ENCODE peak calls at places on chromosomes 12 and 14, in seven cellular contexts. R, U, D, A, Q, P and F are unnamed samples.

GRCh38 chr14:87131879-87132278 is 861.1 kb downstream of the GALC start:
- ATAC-seq in D (no peak), Q (no peak), P (peak), U (no peak), A (no peak), R (no peak), F (peak)

GRCh38 chr12:93440043-93440835 is 1.5 kb downstream of the UBE2N start:
- ATAC-seq in D (no peak), Q (no peak), P (no peak), A (no peak), R (no peak), U (no peak), F (no peak)

GRCh38 chr14:88516742-88517418 is 37.9 kb downstream of the PTPN21 start:
- ATAC-seq in P (no peak), R (no peak), Q (no peak), A (no peak), U (peak), D (no peak), F (no peak)

GRCh38 chr14:106039400-106039799 is 513.0 kb downstream of the TMEM121 start:
- ATAC-seq in R (no peak), A (peak), Q (no peak), D (peak), U (no peak), P (no peak), F (no peak)

GRCh38 chr12:42696424-42697149 is 107.0 kb upstream of the PRICKLE1 start:
- ATAC-seq in A (no peak), R (no peak), D (no peak), Q (peak), P (no peak), U (no peak), F (peak)

GRCh38 chr12:104656921-104657320 is 200.2 kb downstream of the CHST11 start:
- ATAC-seq in P (no peak), D (no peak), R (no peak), U (no peak), Q (no peak), A (no peak), F (peak)

GRCh38 chr14:32405856-32406255 is 76.8 kb downstream of the AKAP6 start:
- ATAC-seq in Q (no peak), R (no peak), D (no peak), U (peak), P (peak), A (peak), F (no peak)

GRCh38 chr12:123483602-123484273 is 25.8 kb downstream of the SNRNP35 start:
- ATAC-seq in U (no peak), A (no peak), P (no peak), Q (no peak), D (peak), R (no peak), F (no peak)

GRCh38 chr12:65156366-65156831 is 13.0 kb upstream of the LEMD3 start:
- ATAC-seq in U (no peak), P (no peak), Q (no peak), D (no peak), R (no peak), A (peak), F (no peak)

GRCh38 chr12:102513272-102513671 is 32.9 kb upstream of the IGF1 start:
- ATAC-seq in P (no peak), D (no peak), U (no peak), A (no peak), R (no peak), Q (no peak), F (no peak)

GRCh38 chr14:33855672-33856071 is 95.2 kb downstream of the EGLN3 start:
- ATAC-seq in P (peak), R (no peak), U (no peak), A (no peak), D (no peak), Q (no peak), F (no peak)

DNA sequence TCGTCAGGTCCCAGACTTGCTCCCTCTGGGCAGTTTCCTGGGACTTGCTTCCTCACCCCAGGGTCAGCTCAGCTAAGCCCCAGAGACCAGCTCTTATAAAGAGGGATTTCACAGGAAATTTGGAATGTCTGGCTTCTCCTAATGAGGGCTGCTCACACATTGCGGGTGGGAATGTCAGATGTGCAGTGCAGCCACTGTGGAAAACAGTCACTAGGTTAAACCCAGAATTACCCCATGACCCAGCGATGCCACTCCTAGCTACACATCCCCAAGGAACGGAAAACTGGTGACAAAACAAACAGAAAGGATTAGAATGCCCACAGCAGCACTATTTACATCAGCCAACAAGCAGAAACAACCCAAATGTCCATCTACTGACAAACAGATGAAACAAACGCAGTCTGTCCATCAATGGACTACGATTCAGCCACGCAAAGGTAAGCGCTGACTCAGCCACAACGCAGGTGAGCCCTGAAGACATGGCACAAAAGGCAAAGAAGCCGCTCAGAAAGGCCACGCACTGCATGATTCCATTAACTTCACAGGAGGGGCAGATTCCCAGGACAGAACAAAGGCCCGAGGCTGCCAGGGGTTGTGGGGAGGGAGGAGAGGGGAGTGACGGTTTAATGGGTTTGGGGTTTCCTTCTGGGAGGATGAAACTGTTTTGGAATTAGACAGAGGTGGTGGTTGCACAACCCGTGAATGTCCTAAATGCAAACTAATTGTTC is 63.0 kb downstream of the NCOR2 start:
- ATAC-seq in U (no peak), P (peak), Q (no peak), D (no peak), R (no peak), A (no peak), F (no peak)
- H3K27ac ChIP-seq in U (no peak), P (peak), Q (peak), D (no peak), R (no peak), A (no peak), F (peak)

DNA sequence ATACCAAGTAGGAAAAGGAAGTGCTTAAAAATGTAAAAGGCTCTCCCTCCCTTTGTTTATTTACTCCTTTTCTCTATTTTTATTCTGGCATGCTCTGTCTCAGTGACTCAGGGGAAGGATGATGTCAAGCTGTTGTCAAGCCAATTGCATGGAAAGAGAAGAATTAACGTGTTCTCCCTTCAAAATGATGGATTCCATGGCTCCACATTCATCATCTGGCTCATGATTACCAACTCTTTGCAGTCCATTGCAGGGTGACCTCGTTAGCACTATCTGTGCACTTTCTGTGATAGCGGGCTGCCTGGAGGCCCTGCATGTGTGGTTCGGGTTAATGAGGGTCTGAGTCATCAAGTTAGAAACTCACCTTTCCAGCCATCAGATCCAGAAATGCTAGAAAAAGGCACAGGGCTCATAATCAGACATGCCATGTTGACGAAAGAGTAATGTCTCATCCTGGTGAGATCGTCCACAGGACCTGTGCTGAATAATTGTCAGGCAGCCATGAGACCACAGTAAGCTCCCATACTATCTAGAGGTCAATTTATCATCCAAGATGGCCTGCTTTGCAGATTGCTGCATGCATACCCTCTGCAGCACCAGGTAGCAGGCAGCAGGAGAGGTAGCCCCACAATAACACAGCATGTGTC is 79.2 kb upstream of the BTG1 start:
- ATAC-seq in Q (no peak), P (peak), R (no peak), D (peak), A (peak), U (no peak), F (no peak)
- TF ChIP-seq POLR2AphosphoS5 in Q (no peak), P (no peak), R (no peak), D (no peak), A (no peak), U (no peak), F (no peak)

GRCh38 chr14:76938092-76938500 is 90.4 kb downstream of the IRF2BPL start:
- ATAC-seq in A (no peak), U (no peak), P (no peak), D (no peak), Q (no peak), R (no peak), F (no peak)
- H3K27ac ChIP-seq in A (no peak), U (no peak), P (no peak), D (no peak), Q (no peak), R (peak), F (no peak)

DNA sequence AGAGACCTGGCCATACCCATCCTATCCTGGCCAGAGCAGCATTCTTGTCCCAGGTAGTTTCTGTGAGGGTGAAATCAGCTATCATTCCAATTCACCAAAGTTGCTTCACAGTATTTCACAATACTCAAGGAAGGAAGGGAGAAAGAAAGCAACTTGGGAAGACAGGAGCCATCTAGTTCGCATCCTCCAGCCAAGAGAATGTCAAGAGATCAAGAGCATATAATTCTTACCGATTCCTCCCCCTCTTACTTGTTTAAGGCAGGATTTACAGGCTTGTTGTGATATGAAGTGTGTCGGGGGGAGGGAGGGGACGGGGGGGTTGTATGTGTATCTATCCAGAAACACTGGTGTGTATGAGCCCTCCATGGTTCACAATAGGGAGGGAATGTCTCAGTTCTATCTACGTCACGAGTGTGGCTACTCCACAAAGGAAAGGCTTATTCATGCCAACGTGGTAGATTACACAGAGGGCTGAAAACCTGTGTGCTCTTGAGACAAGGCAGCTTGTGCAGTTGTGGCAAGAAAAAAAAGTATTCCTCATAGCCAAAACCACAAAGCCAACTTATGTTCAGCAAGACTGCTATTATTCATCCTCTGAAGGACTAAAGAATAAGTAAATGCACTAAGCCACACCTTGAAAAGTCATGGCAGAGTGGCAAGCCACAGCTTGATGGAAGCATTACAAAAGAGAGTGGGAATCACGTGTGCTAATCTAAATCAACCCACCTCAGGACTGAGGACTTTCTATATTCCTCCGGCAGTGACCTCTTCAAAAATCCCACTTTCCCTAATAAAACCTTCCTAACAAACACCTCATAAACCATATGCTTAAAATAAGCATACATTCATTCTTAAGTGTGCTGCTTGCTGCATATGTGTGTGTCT is 35.0 kb downstream of the CORO1C start:
- ATAC-seq in R (no peak), Q (peak), D (no peak), U (no peak), P (no peak), A (no peak), F (peak)
- TF ChIP-seq POLR2AphosphoS5 in R (no peak), Q (peak), D (no peak), U (no peak), P (no peak), A (no peak), F (peak)

DNA sequence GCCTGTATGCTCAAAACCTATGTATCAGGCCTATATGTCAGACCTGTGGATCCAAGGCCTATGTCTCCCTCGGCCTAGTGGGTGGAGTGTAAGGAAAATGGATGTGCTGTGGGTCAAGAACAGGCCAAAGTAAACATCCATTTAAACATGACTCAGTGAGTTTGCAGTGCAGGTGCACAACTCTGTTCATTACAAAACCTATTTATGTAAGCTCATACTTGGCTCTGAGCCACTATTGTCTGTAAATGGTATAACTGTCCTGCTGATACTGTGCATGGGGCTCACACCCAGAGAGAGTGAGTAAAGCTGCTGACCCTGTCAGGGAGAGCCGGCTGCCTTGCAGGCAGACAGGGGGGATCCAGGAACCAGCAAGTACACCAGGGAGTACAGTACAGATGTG is 249.7 kb upstream of the AVPR1A start:
- ATAC-seq in P (no peak), Q (no peak), R (no peak), U (peak), A (no peak), D (peak), F (peak)
- H3K27ac ChIP-seq in P (no peak), Q (no peak), R (no peak), U (no peak), A (no peak), D (no peak), F (no peak)

GRCh38 chr12:88416155-88416554 is 164.1 kb downstream of the KITLG start:
- ATAC-seq in A (no peak), R (no peak), Q (no peak), U (no peak), P (no peak), D (no peak), F (no peak)
- TF ChIP-seq POLR2AphosphoS5 in A (no peak), R (no peak), Q (no peak), U (no peak), P (no peak), D (no peak), F (no peak)